ENCODE peak calls at places on chromosomes 13 and 19, in ten cellular contexts. One of them, this sample, is unnamed.

GRCh38 chr19:34365463-34366401 is 736 bp downstream of the GPI start:
- DNase-seq in HFF-Myc: no peak
- DNase-seq in A549: peak; percentile 60
- DNase-seq in Calu3: peak; percentile 39
- DNase-seq in uterus: peak; percentile 35
- DNase-seq in neural progenitor cell: peak; percentile 57
- DNase-seq in psoas muscle: peak; percentile 45
- DNase-seq in GM20000: no peak
- DNase-seq in brain microvascular endothelial cell: no peak
- DNase-seq in heart right ventricle: peak; percentile 52
- DNase-seq in this sample: no peak

GRCh38 chr13:81171065-81171647 is 830.2 kb upstream of the SPRY2 start:
- DNase-seq in HFF-Myc: no peak
- DNase-seq in A549: peak; percentile 3
- DNase-seq in Calu3: no peak
- DNase-seq in uterus: no peak
- DNase-seq in neural progenitor cell: peak; percentile 18
- DNase-seq in psoas muscle: no peak
- DNase-seq in GM20000: peak; percentile 8
- DNase-seq in brain microvascular endothelial cell: no peak
- DNase-seq in heart right ventricle: no peak
- DNase-seq in this sample: no peak

GRCh38 chr19:44741258-44741731 is 7.2 kb upstream of the BCL3 start:
- DNase-seq in HFF-Myc: no peak
- DNase-seq in A549: peak; percentile 99
- DNase-seq in Calu3: peak; percentile 58
- DNase-seq in uterus: no peak
- DNase-seq in neural progenitor cell: no peak
- DNase-seq in psoas muscle: no peak
- DNase-seq in GM20000: no peak
- DNase-seq in brain microvascular endothelial cell: no peak
- DNase-seq in heart right ventricle: no peak
- DNase-seq in this sample: no peak

GRCh38 chr13:43697323-43697722 is 89.4 kb downstream of the ENOX1 start:
- DNase-seq in HFF-Myc: no peak
- DNase-seq in A549: no peak
- DNase-seq in Calu3: no peak
- DNase-seq in uterus: no peak
- DNase-seq in neural progenitor cell: no peak
- DNase-seq in psoas muscle: no peak
- DNase-seq in GM20000: no peak
- DNase-seq in brain microvascular endothelial cell: no peak
- DNase-seq in heart right ventricle: no peak
- DNase-seq in this sample: no peak

GRCh38 chr19:34120846-34121639 is 51.3 kb upstream of the LSM14A start:
- DNase-seq in HFF-Myc: no peak
- DNase-seq in A549: peak; percentile 77
- DNase-seq in Calu3: peak; percentile 62
- DNase-seq in uterus: no peak
- DNase-seq in neural progenitor cell: peak; percentile 60
- DNase-seq in psoas muscle: no peak
- DNase-seq in GM20000: peak; percentile 72
- DNase-seq in brain microvascular endothelial cell: peak; percentile 61
- DNase-seq in heart right ventricle: no peak
- DNase-seq in this sample: peak; percentile 62

GRCh38 chr13:60990032-60990733 is 425.5 kb downstream of the PCDH20 start:
- DNase-seq in HFF-Myc: no peak
- DNase-seq in A549: peak; percentile 12
- DNase-seq in Calu3: no peak
- DNase-seq in uterus: no peak
- DNase-seq in neural progenitor cell: peak; percentile 3
- DNase-seq in psoas muscle: no peak
- DNase-seq in GM20000: no peak
- DNase-seq in brain microvascular endothelial cell: no peak
- DNase-seq in heart right ventricle: no peak
- DNase-seq in this sample: no peak

GRCh38 chr13:60583911-60584753 is 187.1 kb downstream of the TDRD3 start:
- DNase-seq in HFF-Myc: peak; percentile 20
- DNase-seq in A549: peak; percentile 6
- DNase-seq in Calu3: no peak
- DNase-seq in uterus: peak; percentile 32
- DNase-seq in neural progenitor cell: peak; percentile 25
- DNase-seq in psoas muscle: no peak
- DNase-seq in GM20000: no peak
- DNase-seq in brain microvascular endothelial cell: peak; percentile 91
- DNase-seq in heart right ventricle: no peak
- DNase-seq in this sample: no peak

GRCh38 chr19:42282036-42282762 is 13.1 kb downstream of the CIC start:
- DNase-seq in HFF-Myc: no peak
- DNase-seq in A549: no peak
- DNase-seq in Calu3: no peak
- DNase-seq in uterus: peak; percentile 51
- DNase-seq in neural progenitor cell: peak; percentile 52
- DNase-seq in psoas muscle: no peak
- DNase-seq in GM20000: no peak
- DNase-seq in brain microvascular endothelial cell: no peak
- DNase-seq in heart right ventricle: no peak
- DNase-seq in this sample: no peak

GRCh38 chr13:100542546-100543156 is 45.9 kb downstream of the GGACT start:
- DNase-seq in HFF-Myc: no peak
- DNase-seq in A549: peak; percentile 23
- DNase-seq in Calu3: no peak
- DNase-seq in uterus: no peak
- DNase-seq in neural progenitor cell: no peak
- DNase-seq in psoas muscle: no peak
- DNase-seq in GM20000: peak; percentile 80
- DNase-seq in brain microvascular endothelial cell: peak; percentile 5
- DNase-seq in heart right ventricle: no peak
- DNase-seq in this sample: peak; percentile 79

GRCh38 chr19:14361824-14362223 is 19.4 kb upstream of the ADGRE5 start:
- DNase-seq in HFF-Myc: no peak
- DNase-seq in A549: peak; percentile 57
- DNase-seq in Calu3: no peak
- DNase-seq in uterus: no peak
- DNase-seq in neural progenitor cell: peak; percentile 52
- DNase-seq in psoas muscle: no peak
- DNase-seq in GM20000: peak; percentile 60
- DNase-seq in brain microvascular endothelial cell: no peak
- DNase-seq in heart right ventricle: no peak
- DNase-seq in this sample: peak; percentile 48

GRCh38 chr13:42497798-42498197 is 76.2 kb upstream of the TNFSF11 start:
- DNase-seq in HFF-Myc: no peak
- DNase-seq in A549: no peak
- DNase-seq in Calu3: no peak
- DNase-seq in uterus: no peak
- DNase-seq in neural progenitor cell: no peak
- DNase-seq in psoas muscle: no peak
- DNase-seq in GM20000: peak; percentile 45
- DNase-seq in brain microvascular endothelial cell: peak; percentile 86
- DNase-seq in heart right ventricle: no peak
- DNase-seq in this sample: peak; percentile 30

GRCh38 chr13:74641586-74641985 is 507.4 kb upstream of the KLF12 start:
- DNase-seq in HFF-Myc: no peak
- DNase-seq in A549: no peak
- DNase-seq in Calu3: no peak
- DNase-seq in uterus: no peak
- DNase-seq in neural progenitor cell: no peak
- DNase-seq in psoas muscle: no peak
- DNase-seq in GM20000: no peak
- DNase-seq in brain microvascular endothelial cell: peak; percentile 17
- DNase-seq in heart right ventricle: no peak
- DNase-seq in this sample: no peak

GRCh38 chr19:33302974-33303790 is 848 bp upstream of the CEBPA start:
- DNase-seq in HFF-Myc: no peak
- DNase-seq in A549: peak; percentile 73
- DNase-seq in Calu3: peak; percentile 74
- DNase-seq in uterus: peak; percentile 64
- DNase-seq in neural progenitor cell: peak; percentile 84
- DNase-seq in psoas muscle: peak; percentile 68
- DNase-seq in GM20000: peak; percentile 71
- DNase-seq in brain microvascular endothelial cell: peak; percentile 15
- DNase-seq in heart right ventricle: peak; percentile 58
- DNase-seq in this sample: peak; percentile 64

GRCh38 chr13:87671031-87671823 is at the start of gene SLITRK5:
- DNase-seq in HFF-Myc: no peak
- DNase-seq in A549: peak; percentile 81
- DNase-seq in Calu3: no peak
- DNase-seq in uterus: no peak
- DNase-seq in neural progenitor cell: peak; percentile 90
- DNase-seq in psoas muscle: peak; percentile 73
- DNase-seq in GM20000: peak; percentile 84
- DNase-seq in brain microvascular endothelial cell: peak; percentile 21
- DNase-seq in heart right ventricle: peak; percentile 58
- DNase-seq in this sample: peak; percentile 86

GRCh38 chr19:38441660-38442348 is 8.3 kb downstream of the RYR1 start:
- DNase-seq in HFF-Myc: no peak
- DNase-seq in A549: peak; percentile 60
- DNase-seq in Calu3: no peak
- DNase-seq in uterus: no peak
- DNase-seq in neural progenitor cell: peak; percentile 71
- DNase-seq in psoas muscle: no peak
- DNase-seq in GM20000: peak; percentile 61
- DNase-seq in brain microvascular endothelial cell: no peak
- DNase-seq in heart right ventricle: no peak
- DNase-seq in this sample: no peak
- TF ChIP-seq CTCF in HFF-Myc: no peak
- TF ChIP-seq CTCF in A549: no peak
- TF ChIP-seq CTCF in Calu3: no peak
- TF ChIP-seq CTCF in uterus: no peak
- TF ChIP-seq CTCF in neural progenitor cell: peak; percentile 61
- TF ChIP-seq CTCF in psoas muscle: no peak
- TF ChIP-seq CTCF in GM20000: peak; percentile 26
- TF ChIP-seq CTCF in brain microvascular endothelial cell: peak; percentile 7
- TF ChIP-seq CTCF in heart right ventricle: no peak
- TF ChIP-seq CTCF in this sample: peak; percentile 41

GRCh38 chr13:44819245-44819644 is 170.0 kb downstream of the NUFIP1 start:
- DNase-seq in HFF-Myc: peak; percentile 74
- DNase-seq in A549: peak; percentile 79
- DNase-seq in Calu3: peak; percentile 26
- DNase-seq in uterus: no peak
- DNase-seq in neural progenitor cell: no peak
- DNase-seq in psoas muscle: no peak
- DNase-seq in GM20000: no peak
- DNase-seq in brain microvascular endothelial cell: peak; percentile 70
- DNase-seq in heart right ventricle: no peak
- DNase-seq in this sample: peak; percentile 31

GRCh38 chr13:44818016-44818415 is 171.3 kb downstream of the NUFIP1 start:
- DNase-seq in HFF-Myc: no peak
- DNase-seq in A549: no peak
- DNase-seq in Calu3: no peak
- DNase-seq in uterus: no peak
- DNase-seq in neural progenitor cell: no peak
- DNase-seq in psoas muscle: no peak
- DNase-seq in GM20000: no peak
- DNase-seq in brain microvascular endothelial cell: no peak
- DNase-seq in heart right ventricle: no peak
- DNase-seq in this sample: no peak

GRCh38 chr13:44819762-44820161 is 169.5 kb downstream of the NUFIP1 start:
- DNase-seq in HFF-Myc: no peak
- DNase-seq in A549: no peak
- DNase-seq in Calu3: no peak
- DNase-seq in uterus: no peak
- DNase-seq in neural progenitor cell: no peak
- DNase-seq in psoas muscle: no peak
- DNase-seq in GM20000: no peak
- DNase-seq in brain microvascular endothelial cell: no peak
- DNase-seq in heart right ventricle: no peak
- DNase-seq in this sample: no peak

GRCh38 chr13:44816701-44817684 is 172.3 kb downstream of the NUFIP1 start:
- DNase-seq in HFF-Myc: no peak
- DNase-seq in A549: peak; percentile 36
- DNase-seq in Calu3: peak; percentile 13
- DNase-seq in uterus: no peak
- DNase-seq in neural progenitor cell: no peak
- DNase-seq in psoas muscle: no peak
- DNase-seq in GM20000: no peak
- DNase-seq in brain microvascular endothelial cell: peak; percentile 20
- DNase-seq in heart right ventricle: no peak
- DNase-seq in this sample: no peak

GRCh38 chr13:44818428-44818827 is 170.8 kb downstream of the NUFIP1 start:
- DNase-seq in HFF-Myc: no peak
- DNase-seq in A549: peak; percentile 54
- DNase-seq in Calu3: no peak
- DNase-seq in uterus: no peak
- DNase-seq in neural progenitor cell: peak; percentile 81
- DNase-seq in psoas muscle: no peak
- DNase-seq in GM20000: no peak
- DNase-seq in brain microvascular endothelial cell: peak; percentile 29
- DNase-seq in heart right ventricle: no peak
- DNase-seq in this sample: no peak
- TF ChIP-seq CTCF in HFF-Myc: no peak
- TF ChIP-seq CTCF in A549: no peak
- TF ChIP-seq CTCF in Calu3: no peak
- TF ChIP-seq CTCF in uterus: no peak
- TF ChIP-seq CTCF in neural progenitor cell: peak; percentile 64
- TF ChIP-seq CTCF in psoas muscle: no peak
- TF ChIP-seq CTCF in GM20000: no peak
- TF ChIP-seq CTCF in brain microvascular endothelial cell: peak; percentile 44
- TF ChIP-seq CTCF in heart right ventricle: no peak
- TF ChIP-seq CTCF in this sample: no peak

DNA sequence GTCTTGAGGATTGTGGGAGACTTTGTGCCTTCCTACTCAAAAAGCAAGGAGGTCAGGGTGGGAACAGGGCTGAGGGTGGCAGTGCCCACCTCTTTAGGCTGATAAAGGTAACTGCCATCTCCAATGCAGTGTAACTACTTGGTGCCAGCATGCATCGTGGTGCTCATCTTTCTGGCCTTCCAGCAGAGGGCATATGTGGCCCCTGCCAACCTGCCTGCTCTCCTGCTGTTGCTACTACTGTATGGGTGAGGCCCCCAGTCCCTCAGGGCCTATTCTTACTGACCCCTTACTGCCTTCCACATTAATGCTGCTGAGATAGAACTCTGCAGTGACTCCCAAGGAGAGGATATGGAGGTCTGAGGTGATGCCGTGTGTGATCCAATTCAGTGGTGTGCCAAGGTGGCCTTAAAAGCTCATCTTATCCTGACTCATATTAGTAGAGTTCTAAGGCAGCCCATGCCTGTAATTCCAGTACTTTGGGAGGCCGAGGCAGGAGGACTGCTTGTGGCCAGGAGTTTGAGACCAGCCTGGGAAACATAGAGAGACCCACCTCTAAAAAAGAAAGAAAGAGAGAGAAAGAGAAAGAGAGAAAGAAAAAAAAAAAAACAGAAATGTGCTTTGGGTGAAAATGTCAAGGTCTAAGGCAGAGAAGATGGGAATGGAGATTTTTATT is 9.6 kb upstream of the ARHGAP45 start:
- DNase-seq in HFF-Myc: peak; percentile 33
- DNase-seq in A549: peak; percentile 58
- DNase-seq in Calu3: peak; percentile 42
- DNase-seq in uterus: no peak
- DNase-seq in neural progenitor cell: peak; percentile 75
- DNase-seq in psoas muscle: no peak
- DNase-seq in GM20000: peak; percentile 63
- DNase-seq in brain microvascular endothelial cell: peak; percentile 58
- DNase-seq in heart right ventricle: no peak
- DNase-seq in this sample: no peak
- TF ChIP-seq CTCF in HFF-Myc: no peak
- TF ChIP-seq CTCF in A549: peak; percentile 52
- TF ChIP-seq CTCF in Calu3: no peak
- TF ChIP-seq CTCF in uterus: no peak
- TF ChIP-seq CTCF in neural progenitor cell: no peak
- TF ChIP-seq CTCF in psoas muscle: no peak
- TF ChIP-seq CTCF in GM20000: peak; percentile 40
- TF ChIP-seq CTCF in brain microvascular endothelial cell: no peak
- TF ChIP-seq CTCF in heart right ventricle: peak; percentile 5
- TF ChIP-seq CTCF in this sample: peak; percentile 42

GRCh38 chr13:84433024-84433423 is 550.8 kb upstream of the SLITRK1 start:
- DNase-seq in HFF-Myc: no peak
- DNase-seq in A549: no peak
- DNase-seq in Calu3: no peak
- DNase-seq in uterus: no peak
- DNase-seq in neural progenitor cell: no peak
- DNase-seq in psoas muscle: no peak
- DNase-seq in GM20000: no peak
- DNase-seq in brain microvascular endothelial cell: peak; percentile 81
- DNase-seq in heart right ventricle: no peak
- DNase-seq in this sample: no peak
- TF ChIP-seq CTCF in HFF-Myc: no peak
- TF ChIP-seq CTCF in A549: no peak
- TF ChIP-seq CTCF in Calu3: no peak
- TF ChIP-seq CTCF in uterus: no peak
- TF ChIP-seq CTCF in neural progenitor cell: no peak
- TF ChIP-seq CTCF in psoas muscle: no peak
- TF ChIP-seq CTCF in GM20000: no peak
- TF ChIP-seq CTCF in brain microvascular endothelial cell: peak; percentile 6
- TF ChIP-seq CTCF in heart right ventricle: no peak
- TF ChIP-seq CTCF in this sample: no peak

This sample was measured in GM13977.